ENCODE peak calls at places on chromosomes 5 and 9, in eight cellular contexts. C, Z, Q, S, U, W, X and J are unnamed samples.

GRCh38 chr5:96256795-96257470 is 176.1 kb downstream of the PCSK1 start:
- DNase-seq in W (peak), C (peak), Z (no peak), X (peak), Q (no peak), S (no peak), U (peak), J (no peak)

GRCh38 chr9:123176949-123177348 is 91.4 kb downstream of the STRBP start:
- DNase-seq in Z (no peak), C (no peak), X (no peak), U (no peak), S (no peak), W (no peak), Q (no peak), J (no peak)

GRCh38 chr9:96199006-96199405 is 103.0 kb downstream of the HSD17B3 start:
- DNase-seq in U (no peak), X (no peak), W (no peak), Q (no peak), C (no peak), S (no peak), Z (peak), J (no peak)

GRCh38 chr9:70079364-70080103 is 35.9 kb downstream of the MAMDC2 start:
- DNase-seq in Z (no peak), W (no peak), S (no peak), Q (no peak), U (peak), C (no peak), X (no peak), J (no peak)

GRCh38 chr5:154358410-154359221 is 87.2 kb upstream of the SAP30L start:
- DNase-seq in X (no peak), U (peak), Z (no peak), W (no peak), Q (no peak), C (peak), S (no peak), J (no peak)

GRCh38 chr5:134247825-134248224 is 22.0 kb upstream of the PPP2CA start:
- DNase-seq in U (no peak), X (peak), C (no peak), Q (no peak), S (no peak), W (no peak), Z (no peak), J (no peak)

GRCh38 chr5:178361657-178362445 is 129.2 kb upstream of the PHYKPL start:
- DNase-seq in W (no peak), S (peak), Q (no peak), X (no peak), U (no peak), Z (no peak), C (no peak), J (no peak)

GRCh38 chr9:33250458-33250995 is 10.6 kb downstream of the SPINK4 start:
- DNase-seq in X (no peak), S (no peak), U (peak), Q (no peak), C (no peak), Z (peak), W (peak), J (no peak)

GRCh38 chr9:37899041-37899440 is 4.9 kb downstream of the SLC25A51 start:
- DNase-seq in Q (no peak), C (no peak), X (no peak), S (no peak), W (peak), Z (no peak), U (no peak), J (no peak)

GRCh38 chr9:98993570-98993945 is 49.9 kb downstream of the COL15A1 start:
- DNase-seq in C (no peak), U (no peak), Z (no peak), W (no peak), X (no peak), S (no peak), Q (peak), J (no peak)

GRCh38 chr5:122311400-122311887 is 593 bp upstream of the SNCAIP start:
- DNase-seq in Q (no peak), C (no peak), X (no peak), S (peak), U (peak), Z (no peak), W (no peak), J (no peak)

GRCh38 chr9:88085481-88085880 is 52.8 kb downstream of the SPATA31C2 start:
- DNase-seq in Z (no peak), S (no peak), C (no peak), X (no peak), W (no peak), Q (no peak), U (no peak), J (no peak)

GRCh38 chr5:56838409-56839039 is 23.2 kb downstream of the MAP3K1 start:
- DNase-seq in C (peak), S (no peak), Z (no peak), X (no peak), U (peak), Q (no peak), W (peak), J (no peak)

GRCh38 chr5:75584641-75585040 is 26.6 kb upstream of the ANKDD1B start:
- DNase-seq in C (no peak), U (no peak), S (no peak), Z (no peak), W (no peak), Q (no peak), X (no peak), J (no peak)

GRCh38 chr5:69368458-69369368 is 607 bp downstream of the AK6 start:
- DNase-seq in Q (no peak), S (no peak), X (no peak), Z (no peak), C (peak), W (peak), U (no peak), J (peak)

GRCh38 chr9:135036861-135037465 is 50.5 kb upstream of the OLFM1 start:
- DNase-seq in S (no peak), W (no peak), Q (no peak), X (no peak), U (no peak), Z (peak), C (no peak), J (no peak)

GRCh38 chr5:151740958-151741373 is 17.5 kb downstream of the ATOX1 start:
- DNase-seq in Z (no peak), U (peak), W (peak), C (peak), X (no peak), S (no peak), Q (no peak), J (no peak)

GRCh38 chr9:136210276-136210675 is 5.3 kb upstream of the LHX3 start:
- DNase-seq in W (no peak), Q (no peak), X (no peak), S (no peak), U (no peak), C (no peak), Z (no peak), J (no peak)

GRCh38 chr9:69455311-69455710 is 130.3 kb downstream of the ENTREP1 start:
- DNase-seq in Q (no peak), C (no peak), W (no peak), X (no peak), U (no peak), S (no peak), Z (no peak), J (no peak)

GRCh38 chr5:145936401-145937131 is at the start of gene SH3RF2:
- DNase-seq in Z (peak), U (peak), S (peak), Q (peak), X (no peak), C (peak), W (peak), J (peak)

GRCh38 chr5:43065384-43066230 is 25.5 kb upstream of the ANXA2R start:
- DNase-seq in S (peak), U (peak), W (peak), X (peak), C (peak), Z (peak), Q (peak), J (peak)

GRCh38 chr9:117665601-117666377 is 38.4 kb upstream of the TLR4 start:
- DNase-seq in Q (no peak), C (no peak), W (no peak), Z (no peak), X (no peak), S (no peak), U (no peak), J (no peak)

GRCh38 chr9:40907657-40908624 is 220.5 kb downstream of the FOXD4L6 start:
- DNase-seq in X (no peak), U (no peak), Z (no peak), S (no peak), C (no peak), W (no peak), Q (no peak), J (no peak)

GRCh38 chr5:55441107-55441771 is 93.5 kb downstream of the PLPP1 start:
- DNase-seq in X (no peak), C (no peak), W (no peak), Q (no peak), Z (no peak), S (no peak), U (no peak), J (no peak)

GRCh38 chr9:20512106-20512505 is 110.2 kb downstream of the MLLT3 start:
- DNase-seq in X (no peak), C (peak), Z (no peak), S (no peak), W (peak), Q (no peak), U (peak), J (no peak)

GRCh38 chr5:138615461-138615860 is 40.3 kb upstream of the HSPA9 start:
- DNase-seq in Q (no peak), U (no peak), C (no peak), W (no peak), Z (no peak), X (no peak), S (no peak), J (no peak)

GRCh38 chr5:138616508-138616907 is 41.3 kb upstream of the HSPA9 start:
- DNase-seq in Z (no peak), X (no peak), S (no peak), Q (no peak), U (no peak), W (no peak), C (no peak), J (no peak)

GRCh38 chr5:138610468-138611294 is 35.5 kb upstream of the HSPA9 start:
- DNase-seq in W (no peak), U (peak), Q (no peak), C (no peak), S (peak), X (peak), Z (peak), J (peak)

GRCh38 chr5:138606378-138606777 is 31.2 kb upstream of the HSPA9 start:
- DNase-seq in S (no peak), W (no peak), C (no peak), X (no peak), Z (peak), U (no peak), Q (no peak), J (no peak)

DNA sequence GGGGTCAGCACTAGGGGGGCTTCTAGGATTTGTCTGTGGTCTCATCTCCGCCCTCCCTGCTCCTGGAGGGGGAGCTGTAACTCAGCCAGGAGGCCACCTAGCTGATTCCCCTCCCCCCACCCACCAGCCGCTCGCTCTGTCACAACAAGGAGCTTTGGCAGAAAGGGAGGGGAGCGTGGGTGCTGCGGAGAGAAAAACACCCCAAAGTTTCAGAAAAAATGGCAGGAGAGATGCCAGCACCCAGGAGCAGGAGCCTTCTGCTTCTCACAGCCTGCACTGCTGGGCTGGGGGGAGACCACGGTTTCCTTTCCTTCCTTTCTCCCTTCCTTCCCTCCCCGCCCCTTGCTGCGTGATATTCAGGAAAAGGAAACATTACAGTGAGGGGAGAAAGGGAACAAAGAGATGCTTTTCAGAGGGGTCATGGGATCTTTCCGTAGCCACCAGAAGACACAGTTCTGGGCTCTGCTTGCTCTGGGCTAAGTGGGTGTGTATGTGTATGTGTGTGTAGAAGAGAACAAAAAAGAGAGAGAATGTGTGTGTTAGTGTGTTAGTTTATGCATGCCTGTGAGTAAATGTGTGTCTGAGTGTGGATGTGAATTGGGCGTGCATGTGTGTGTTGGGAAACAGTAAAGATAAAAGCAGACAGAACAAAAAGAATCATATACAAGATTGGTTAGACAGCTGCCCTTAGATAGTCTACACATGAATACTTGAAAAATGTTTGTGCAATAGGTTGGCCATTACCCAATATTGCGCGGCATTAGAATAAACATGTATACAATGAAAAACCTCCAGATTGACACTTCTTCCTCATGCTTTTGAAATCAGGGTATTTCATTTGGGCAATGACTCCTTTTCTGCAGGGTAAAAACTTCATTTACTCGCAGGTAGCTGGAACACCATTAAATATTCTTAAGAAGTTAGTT is 36.4 kb upstream of the HSPA9 start:
- DNase-seq in W (no peak), Q (no peak), S (no peak), C (no peak), U (peak), X (peak), Z (peak), J (peak)
- TF ChIP-seq CTCF in W (no peak), Q (no peak), S (no peak), C (peak), U (no peak), X (peak), Z (no peak), J (no peak)

DNA sequence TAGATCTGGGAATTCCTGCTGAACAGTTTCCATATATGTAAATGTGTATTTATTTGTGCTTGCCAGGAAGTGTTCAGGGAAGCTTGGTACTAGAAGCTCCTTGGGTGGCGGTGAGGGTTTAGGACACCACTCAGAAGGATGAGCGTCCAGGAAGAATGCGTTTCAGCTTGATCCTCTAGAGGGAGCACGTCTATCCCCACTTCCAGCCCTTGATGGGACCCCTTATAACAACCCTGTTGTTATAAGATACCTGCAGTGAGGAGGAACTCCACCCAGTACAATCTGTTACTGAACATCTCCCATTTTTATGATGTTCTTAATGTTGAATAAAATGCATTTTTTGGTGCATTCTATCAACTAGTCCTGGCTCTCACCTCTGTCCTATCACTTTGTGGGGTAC is 88.9 kb downstream of the CYFIP2 start:
- DNase-seq in Z (no peak), X (peak), S (no peak), W (no peak), Q (no peak), U (no peak), C (no peak), J (peak)
- TF ChIP-seq CTCF in Z (no peak), X (peak), S (peak), W (peak), Q (peak), U (peak), C (peak), J (peak)

DNA sequence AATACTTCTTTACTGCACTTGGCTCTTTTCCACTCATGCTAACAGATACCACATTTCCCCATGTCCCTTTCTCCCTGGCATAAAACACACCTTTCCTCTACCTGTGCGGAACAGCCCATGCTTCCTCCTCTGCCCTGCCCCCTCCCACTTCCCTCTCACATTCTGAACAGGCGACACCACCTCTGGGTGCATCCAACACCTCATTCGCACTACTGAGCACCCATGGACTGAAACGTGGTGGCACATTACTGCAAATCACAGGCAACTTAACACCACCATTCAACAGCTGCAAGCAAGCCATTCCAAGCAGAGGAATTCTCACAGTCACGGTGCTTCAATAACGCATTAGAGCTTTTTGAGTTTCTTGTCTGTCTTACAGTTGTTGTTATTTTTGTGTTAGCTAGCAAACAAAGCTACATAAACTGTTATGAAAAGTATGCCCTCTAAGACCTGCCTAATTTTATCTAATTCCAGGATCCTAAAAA is 298.2 kb upstream of the TAS2R1 start:
- DNase-seq in C (no peak), Q (no peak), U (no peak), Z (no peak), W (no peak), X (no peak), S (no peak), J (no peak)
- TF ChIP-seq CTCF in C (no peak), Q (no peak), U (no peak), Z (no peak), W (no peak), X (no peak), S (no peak), J (no peak)

DNA sequence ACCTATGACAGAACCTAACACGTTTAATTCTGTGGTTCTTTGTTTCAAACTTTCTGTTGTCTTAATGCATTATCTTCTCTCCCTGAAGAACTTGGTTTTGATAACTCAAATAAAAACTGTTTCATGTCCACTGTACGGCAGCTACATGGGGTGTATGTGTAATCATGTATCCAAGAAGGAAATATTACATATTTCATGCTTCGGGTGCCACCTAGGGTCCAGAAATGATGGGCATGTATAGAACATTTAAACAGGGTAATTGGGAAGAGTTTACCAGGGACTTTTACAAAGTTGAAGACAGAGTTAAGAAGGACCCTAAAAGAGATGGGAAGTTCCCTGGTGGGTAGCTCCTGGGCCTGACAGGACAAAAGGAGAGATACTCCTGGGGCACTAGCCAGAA is 291.3 kb downstream of the FBXL7 start:
- DNase-seq in C (peak), Z (no peak), W (no peak), Q (no peak), X (peak), U (peak), S (no peak), J (no peak)
- TF ChIP-seq CTCF in C (peak), Z (no peak), W (no peak), Q (peak), X (peak), U (peak), S (no peak), J (no peak)